ENCODE peak calls at places on chromosomes 1 and 21, in ten cellular contexts. One of them, this sample, is unnamed. For H3K4me1, the result is how much of the 10 kb centered on the place peaks cover.

GRCh38 chr1:161261859-161262225 is 3.3 kb downstream of the PCP4L1 start:
- DNase-seq in ovary: no peak
- DNase-seq in body of pancreas: peak
- DNase-seq in A549: no peak
- DNase-seq in foreskin keratinocyte: no peak
- DNase-seq in psoas muscle: no peak
- DNase-seq in mesenchymal stem cell: no peak
- DNase-seq in hepatocyte: no peak
- DNase-seq in transverse colon: no peak
- DNase-seq in IMR-90: no peak
- DNase-seq in this sample: no peak

GRCh38 chr21:38669186-38669585 is 136.5 kb upstream of the ETS2 start:
- DNase-seq in transverse colon: peak
- DNase-seq in hepatocyte: peak
- DNase-seq in foreskin keratinocyte: no peak
- DNase-seq in mesenchymal stem cell: peak
- DNase-seq in IMR-90: peak
- DNase-seq in A549: peak
- DNase-seq in psoas muscle: no peak
- DNase-seq in body of pancreas: no peak
- DNase-seq in ovary: no peak
- DNase-seq in this sample: peak

GRCh38 chr1:93615201-93616150 is 66.2 kb downstream of the BCAR3 start:
- DNase-seq in foreskin keratinocyte: peak
- DNase-seq in psoas muscle: no peak
- DNase-seq in transverse colon: peak
- DNase-seq in mesenchymal stem cell: peak
- DNase-seq in body of pancreas: no peak
- DNase-seq in hepatocyte: peak
- DNase-seq in A549: peak
- DNase-seq in ovary: no peak
- DNase-seq in IMR-90: peak
- DNase-seq in this sample: peak

GRCh38 chr1:22416555-22417454 is 34.8 kb upstream of the ZBTB40 start:
- DNase-seq in mesenchymal stem cell: peak
- DNase-seq in IMR-90: peak
- DNase-seq in transverse colon: peak
- DNase-seq in hepatocyte: peak
- DNase-seq in foreskin keratinocyte: no peak
- DNase-seq in body of pancreas: peak
- DNase-seq in A549: peak
- DNase-seq in psoas muscle: peak
- DNase-seq in ovary: peak
- DNase-seq in this sample: peak

GRCh38 chr1:163824490-163824889 is 502.7 kb downstream of the NUF2 start:
- DNase-seq in A549: no peak
- DNase-seq in transverse colon: no peak
- DNase-seq in psoas muscle: no peak
- DNase-seq in ovary: no peak
- DNase-seq in IMR-90: no peak
- DNase-seq in mesenchymal stem cell: no peak
- DNase-seq in foreskin keratinocyte: no peak
- DNase-seq in body of pancreas: no peak
- DNase-seq in hepatocyte: no peak
- DNase-seq in this sample: no peak

GRCh38 chr1:183699643-183700160 is 46.6 kb upstream of the APOBEC4 start:
- DNase-seq in mesenchymal stem cell: peak
- DNase-seq in ovary: no peak
- DNase-seq in IMR-90: peak
- DNase-seq in body of pancreas: no peak
- DNase-seq in hepatocyte: peak
- DNase-seq in foreskin keratinocyte: no peak
- DNase-seq in transverse colon: no peak
- DNase-seq in psoas muscle: no peak
- DNase-seq in A549: peak
- DNase-seq in this sample: peak

GRCh38 chr1:212167098-212167497 is 118.1 kb upstream of the PPP2R5A start:
- DNase-seq in ovary: no peak
- DNase-seq in A549: no peak
- DNase-seq in foreskin keratinocyte: no peak
- DNase-seq in body of pancreas: no peak
- DNase-seq in transverse colon: no peak
- DNase-seq in mesenchymal stem cell: peak
- DNase-seq in psoas muscle: peak
- DNase-seq in IMR-90: peak
- DNase-seq in hepatocyte: no peak
- DNase-seq in this sample: no peak

GRCh38 chr1:93960641-93961147 is 51.5 kb upstream of the GCLM start:
- DNase-seq in transverse colon: peak
- DNase-seq in ovary: no peak
- DNase-seq in IMR-90: peak
- DNase-seq in hepatocyte: peak
- DNase-seq in foreskin keratinocyte: peak
- DNase-seq in psoas muscle: no peak
- DNase-seq in mesenchymal stem cell: no peak
- DNase-seq in A549: no peak
- DNase-seq in body of pancreas: no peak
- DNase-seq in this sample: peak

GRCh38 chr1:21216835-21217811 is 40.4 kb upstream of the EIF4G3 start:
- DNase-seq in foreskin keratinocyte: no peak
- DNase-seq in IMR-90: peak
- DNase-seq in mesenchymal stem cell: peak
- DNase-seq in ovary: peak
- DNase-seq in psoas muscle: peak
- DNase-seq in hepatocyte: peak
- DNase-seq in body of pancreas: peak
- DNase-seq in transverse colon: peak
- DNase-seq in A549: peak
- DNase-seq in this sample: peak

GRCh38 chr1:186915555-186915954 is 86.8 kb downstream of the PLA2G4A start:
- DNase-seq in IMR-90: no peak
- DNase-seq in psoas muscle: no peak
- DNase-seq in A549: no peak
- DNase-seq in ovary: no peak
- DNase-seq in transverse colon: no peak
- DNase-seq in body of pancreas: no peak
- DNase-seq in mesenchymal stem cell: no peak
- DNase-seq in foreskin keratinocyte: no peak
- DNase-seq in hepatocyte: no peak
- DNase-seq in this sample: no peak

GRCh38 chr1:201633297-201633696 is 94.4 kb downstream of the NAV1 start:
- DNase-seq in transverse colon: no peak
- DNase-seq in psoas muscle: no peak
- DNase-seq in IMR-90: no peak
- DNase-seq in mesenchymal stem cell: no peak
- DNase-seq in body of pancreas: no peak
- DNase-seq in ovary: no peak
- DNase-seq in foreskin keratinocyte: no peak
- DNase-seq in hepatocyte: no peak
- DNase-seq in A549: no peak
- DNase-seq in this sample: no peak

GRCh38 chr1:201634261-201634660 is 95.3 kb downstream of the NAV1 start:
- DNase-seq in psoas muscle: no peak
- DNase-seq in A549: no peak
- DNase-seq in hepatocyte: no peak
- DNase-seq in mesenchymal stem cell: peak
- DNase-seq in body of pancreas: no peak
- DNase-seq in ovary: no peak
- DNase-seq in foreskin keratinocyte: no peak
- DNase-seq in transverse colon: no peak
- DNase-seq in IMR-90: peak
- DNase-seq in this sample: no peak

GRCh38 chr1:201636065-201636464 is 97.1 kb downstream of the NAV1 start:
- DNase-seq in foreskin keratinocyte: no peak
- DNase-seq in mesenchymal stem cell: no peak
- DNase-seq in A549: no peak
- DNase-seq in hepatocyte: no peak
- DNase-seq in IMR-90: no peak
- DNase-seq in transverse colon: no peak
- DNase-seq in psoas muscle: no peak
- DNase-seq in body of pancreas: no peak
- DNase-seq in ovary: no peak
- DNase-seq in this sample: no peak

GRCh38 chr1:201632364-201632952 is 93.5 kb downstream of the NAV1 start:
- DNase-seq in psoas muscle: no peak
- DNase-seq in foreskin keratinocyte: no peak
- DNase-seq in hepatocyte: no peak
- DNase-seq in transverse colon: peak
- DNase-seq in body of pancreas: no peak
- DNase-seq in A549: no peak
- DNase-seq in mesenchymal stem cell: no peak
- DNase-seq in IMR-90: no peak
- DNase-seq in ovary: no peak
- DNase-seq in this sample: no peak

DNA sequence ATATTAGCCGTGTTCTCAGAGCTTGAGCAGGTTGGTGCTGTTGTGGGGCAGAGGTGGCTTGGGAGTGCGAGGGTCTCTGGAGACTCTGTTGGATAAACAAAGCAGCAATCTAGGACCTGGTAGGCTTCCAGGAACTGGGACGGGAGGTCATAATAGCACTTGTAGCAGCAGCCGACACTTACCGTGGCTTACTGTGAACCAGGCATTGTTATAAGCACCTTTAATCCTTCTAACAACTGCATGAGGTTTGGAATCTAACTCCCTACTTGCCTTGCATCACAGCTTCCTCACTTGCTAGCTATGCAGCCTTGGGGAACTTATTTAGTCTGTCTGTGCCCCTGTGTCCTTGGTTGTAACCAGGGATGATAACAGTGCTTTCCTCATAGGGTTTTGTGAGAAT is 94.9 kb downstream of the NAV1 start:
- DNase-seq in mesenchymal stem cell: peak
- DNase-seq in foreskin keratinocyte: no peak
- DNase-seq in transverse colon: no peak
- DNase-seq in A549: no peak
- DNase-seq in IMR-90: peak
- DNase-seq in psoas muscle: no peak
- DNase-seq in body of pancreas: no peak
- DNase-seq in ovary: no peak
- DNase-seq in hepatocyte: no peak
- DNase-seq in this sample: no peak
- H3K4me1 ChIP-seq in mesenchymal stem cell: under half
- H3K4me1 ChIP-seq in foreskin keratinocyte: under half
- H3K4me1 ChIP-seq in transverse colon: under half
- H3K4me1 ChIP-seq in A549: under half
- H3K4me1 ChIP-seq in IMR-90: under half
- H3K4me1 ChIP-seq in psoas muscle: under half
- H3K4me1 ChIP-seq in body of pancreas: under half
- H3K4me1 ChIP-seq in ovary: under half
- H3K4me1 ChIP-seq in hepatocyte: under half
- H3K4me1 ChIP-seq in this sample: under half

GRCh38 chr1:201471772-201472171 is 2.8 kb upstream of the PHLDA3 start:
- DNase-seq in mesenchymal stem cell: peak
- DNase-seq in IMR-90: peak
- DNase-seq in psoas muscle: no peak
- DNase-seq in body of pancreas: no peak
- DNase-seq in hepatocyte: no peak
- DNase-seq in foreskin keratinocyte: no peak
- DNase-seq in ovary: no peak
- DNase-seq in transverse colon: no peak
- DNase-seq in A549: no peak
- DNase-seq in this sample: peak
- H3K4me1 ChIP-seq in mesenchymal stem cell: under half
- H3K4me1 ChIP-seq in IMR-90: under half
- H3K4me1 ChIP-seq in psoas muscle: under half
- H3K4me1 ChIP-seq in body of pancreas: under half
- H3K4me1 ChIP-seq in hepatocyte: under half
- H3K4me1 ChIP-seq in foreskin keratinocyte: under half
- H3K4me1 ChIP-seq in ovary: under half
- H3K4me1 ChIP-seq in transverse colon: under half
- H3K4me1 ChIP-seq in A549: under half
- H3K4me1 ChIP-seq in this sample: under half

GRCh38 chr1:12177156-12177998 is 10.6 kb downstream of the TNFRSF1B start:
- DNase-seq in psoas muscle: no peak
- DNase-seq in A549: no peak
- DNase-seq in hepatocyte: no peak
- DNase-seq in mesenchymal stem cell: no peak
- DNase-seq in foreskin keratinocyte: no peak
- DNase-seq in IMR-90: no peak
- DNase-seq in transverse colon: no peak
- DNase-seq in ovary: no peak
- DNase-seq in body of pancreas: no peak
- DNase-seq in this sample: no peak
- H3K4me1 ChIP-seq in psoas muscle: under half
- H3K4me1 ChIP-seq in A549: under half
- H3K4me1 ChIP-seq in hepatocyte: under half
- H3K4me1 ChIP-seq in mesenchymal stem cell: under half
- H3K4me1 ChIP-seq in foreskin keratinocyte: under half
- H3K4me1 ChIP-seq in IMR-90: under half
- H3K4me1 ChIP-seq in transverse colon: under half
- H3K4me1 ChIP-seq in ovary: under half
- H3K4me1 ChIP-seq in body of pancreas: under half
- H3K4me1 ChIP-seq in this sample: under half

DNA sequence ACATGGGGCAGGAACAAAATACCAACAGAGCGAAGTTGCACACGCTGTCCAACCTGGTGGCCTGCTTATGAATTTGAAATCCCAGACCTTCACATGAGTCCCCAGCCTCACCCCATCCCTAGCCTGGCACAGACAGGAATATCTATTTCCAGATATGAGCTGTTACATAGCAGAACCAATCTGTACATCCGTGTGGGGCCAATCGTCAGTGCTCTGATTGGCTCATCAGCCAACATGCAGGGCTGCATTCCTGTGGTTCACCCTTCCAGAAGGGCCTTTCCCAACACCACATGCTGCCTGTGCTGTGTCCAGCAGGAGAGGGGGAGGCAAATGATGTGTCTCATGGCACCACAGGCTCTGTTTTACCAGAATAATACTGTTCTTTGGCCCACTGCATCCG is 31.3 kb downstream of the CCN1 start:
- DNase-seq in foreskin keratinocyte: peak
- DNase-seq in IMR-90: peak
- DNase-seq in psoas muscle: peak
- DNase-seq in mesenchymal stem cell: peak
- DNase-seq in transverse colon: no peak
- DNase-seq in A549: peak
- DNase-seq in hepatocyte: peak
- DNase-seq in ovary: no peak
- DNase-seq in body of pancreas: peak
- DNase-seq in this sample: peak
- H3K4me1 ChIP-seq in foreskin keratinocyte: under half
- H3K4me1 ChIP-seq in IMR-90: under half
- H3K4me1 ChIP-seq in psoas muscle: under half
- H3K4me1 ChIP-seq in mesenchymal stem cell: under half
- H3K4me1 ChIP-seq in transverse colon: under half
- H3K4me1 ChIP-seq in A549: half or more
- H3K4me1 ChIP-seq in hepatocyte: under half
- H3K4me1 ChIP-seq in ovary: under half
- H3K4me1 ChIP-seq in body of pancreas: under half
- H3K4me1 ChIP-seq in this sample: half or more

DNA sequence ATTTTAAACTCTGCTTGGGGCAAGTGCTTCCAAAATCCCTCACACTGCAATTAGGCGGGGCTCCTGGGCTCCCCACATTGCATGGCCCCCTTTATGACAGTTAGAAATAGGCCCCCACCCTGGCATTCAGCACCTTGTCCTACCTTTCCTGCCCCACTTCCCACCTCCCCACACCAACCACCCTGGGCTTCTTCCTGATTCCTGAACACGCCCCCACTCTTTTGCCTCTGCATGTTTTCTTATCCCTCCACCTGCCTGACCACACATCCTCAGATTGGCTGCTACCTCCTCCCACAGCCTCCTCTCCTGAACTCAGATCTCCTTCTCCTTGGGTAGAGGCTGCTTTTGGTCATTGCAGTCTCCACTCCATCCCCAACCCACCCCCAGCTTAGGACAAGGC is 1.5 kb downstream of the MOB3C start:
- DNase-seq in ovary: no peak
- DNase-seq in IMR-90: no peak
- DNase-seq in transverse colon: no peak
- DNase-seq in mesenchymal stem cell: no peak
- DNase-seq in body of pancreas: no peak
- DNase-seq in psoas muscle: no peak
- DNase-seq in hepatocyte: no peak
- DNase-seq in A549: no peak
- DNase-seq in foreskin keratinocyte: no peak
- DNase-seq in this sample: no peak
- H3K4me1 ChIP-seq in ovary: under half
- H3K4me1 ChIP-seq in IMR-90: under half
- H3K4me1 ChIP-seq in transverse colon: under half
- H3K4me1 ChIP-seq in mesenchymal stem cell: under half
- H3K4me1 ChIP-seq in body of pancreas: half or more
- H3K4me1 ChIP-seq in psoas muscle: half or more
- H3K4me1 ChIP-seq in hepatocyte: under half
- H3K4me1 ChIP-seq in A549: under half
- H3K4me1 ChIP-seq in foreskin keratinocyte: under half
- H3K4me1 ChIP-seq in this sample: under half